ENCODE peak calls at places on chromosomes 7 and 10, in five cellular contexts. N is HCT116, E is epithelial cell of esophagus, Z is astrocyte of the spinal cord, F is neural progenitor cell. V is an unnamed sample.

GRCh38 chr10:28818645-28819036 is 141.3 kb downstream of the BAMBI start:
- DNase-seq in Z (no peak), N (no peak), E (no peak), F (no peak), V (no peak)

GRCh38 chr10:75884808-75885207 is 453.4 kb downstream of the LRMDA start:
- DNase-seq in Z (no peak), F (no peak), N (no peak), E (no peak), V (no peak)

GRCh38 chr7:55080000-55080629 is 61.3 kb downstream of the EGFR start:
- DNase-seq in N (no peak), E (no peak), F (no peak), Z (no peak), V (no peak)

GRCh38 chr10:128877936-128878335 is 589.1 kb upstream of the MGMT start:
- DNase-seq in Z (no peak), N (no peak), E (no peak), F (no peak), V (no peak)

GRCh38 chr7:143458263-143458662 is 15.0 kb downstream of the TAS2R60 start:
- DNase-seq in E (peak), N (no peak), F (no peak), Z (no peak), V (peak)

GRCh38 chr10:132493756-132494290 is 43.8 kb upstream of the INPP5A start:
- DNase-seq in F (no peak), N (no peak), Z (no peak), E (no peak), V (no peak)

GRCh38 chr7:4837814-4838625 is 23.8 kb downstream of the PAPOLB start:
- DNase-seq in N (no peak), F (peak), E (no peak), Z (no peak), V (no peak)

GRCh38 chr7:79837915-79838314 is 296.7 kb upstream of the GNAI1 start:
- DNase-seq in N (no peak), E (peak), Z (no peak), F (no peak), V (no peak)

GRCh38 chr10:43060291-43060690 is 16.6 kb upstream of the RET start:
- DNase-seq in F (no peak), E (no peak), Z (no peak), N (no peak), V (no peak)

GRCh38 chr10:62687230-62687748 is 117.2 kb upstream of the ADO start:
- DNase-seq in N (no peak), F (no peak), E (peak), Z (peak), V (no peak)

GRCh38 chr7:105581066-105581811 is at the start of gene EFCAB10:
- DNase-seq in N (peak), E (peak), Z (peak), F (peak), V (no peak)

GRCh38 chr10:110684800-110685446 is 40.8 kb downstream of the RBM20 start:
- DNase-seq in F (no peak), N (no peak), Z (peak), E (no peak), V (no peak)

GRCh38 chr10:99854860-99855259 is 72.4 kb downstream of the ABCC2 start:
- DNase-seq in N (peak), E (peak), Z (peak), F (peak), V (peak)

GRCh38 chr7:28627263-28627653 is 214.9 kb downstream of the CREB5 start:
- DNase-seq in E (no peak), Z (no peak), N (no peak), F (no peak), V (peak)

GRCh38 chr10:129761166-129761565 is 202.9 kb downstream of the EBF3 start:
- DNase-seq in N (no peak), F (no peak), E (no peak), Z (no peak), V (no peak)

GRCh38 chr10:110432084-110432483 is 65.6 kb upstream of the DUSP5 start:
- DNase-seq in N (no peak), Z (no peak), E (no peak), F (no peak), V (no peak)

GRCh38 chr7:65749039-65749438 is 123.8 kb upstream of the VKORC1L1 start:
- DNase-seq in Z (no peak), N (no peak), E (no peak), F (no peak), V (no peak)

GRCh38 chr10:48598243-48598935 is 6.5 kb downstream of the ARHGAP22 start:
- DNase-seq in Z (no peak), F (no peak), E (no peak), N (no peak), V (no peak)

GRCh38 chr10:118873080-118873737 is 118.4 kb upstream of the CACUL1 start:
- DNase-seq in Z (peak), F (no peak), E (peak), N (no peak), V (no peak)

GRCh38 chr10:110524864-110525242 is 27.1 kb downstream of the DUSP5 start:
- DNase-seq in N (no peak), E (no peak), F (no peak), Z (no peak), V (no peak)

GRCh38 chr10:75403144-75404022 is 1.8 kb upstream of the ZNF503 start:
- DNase-seq in E (peak), Z (peak), F (peak), N (no peak), V (no peak)

GRCh38 chr10:7937315-7937945 is 117.1 kb upstream of the GATA3 start:
- DNase-seq in Z (no peak), E (peak), F (no peak), N (no peak), V (no peak)

GRCh38 chr7:3754488-3755365 is 453.7 kb downstream of the SDK1 start:
- DNase-seq in F (peak), Z (peak), E (peak), N (no peak), V (peak)

GRCh38 chr10:107749235-107749634 is 584.7 kb upstream of the SORCS1 start:
- DNase-seq in E (no peak), N (no peak), Z (no peak), F (no peak), V (no peak)

GRCh38 chr10:60572511-60573194 is 183.0 kb upstream of the ANK3 start:
- DNase-seq in E (peak), Z (peak), N (no peak), F (peak), V (no peak)

GRCh38 chr7:14446829-14447228 is 455.7 kb downstream of the DGKB start:
- DNase-seq in F (no peak), E (no peak), N (no peak), Z (no peak), V (no peak)

DNA sequence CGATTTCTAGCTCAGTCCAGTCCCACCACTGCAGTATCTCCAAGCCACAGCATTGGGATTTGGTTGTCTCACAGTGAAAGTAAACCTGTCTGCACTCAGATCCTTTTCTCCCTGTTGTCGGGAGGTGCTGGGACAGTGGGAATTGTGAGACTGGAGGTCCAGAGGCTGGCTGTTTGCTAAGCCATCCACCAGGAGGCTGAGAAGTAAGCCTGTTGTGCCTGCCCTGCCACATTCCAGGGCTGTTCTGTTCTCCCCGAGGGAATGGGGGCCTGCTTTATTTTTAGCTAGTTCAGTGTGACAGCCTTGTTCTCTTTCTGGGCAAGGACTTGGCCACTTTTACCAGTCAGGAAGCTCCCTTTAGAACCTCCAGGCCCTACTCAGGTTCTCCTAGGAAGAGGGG is 54.9 kb downstream of the HK1 start:
- DNase-seq in Z (no peak), N (no peak), F (peak), E (peak), V (no peak)
- TF ChIP-seq CTCF in Z (peak), N (no peak), F (peak), E (peak), V (peak)

DNA sequence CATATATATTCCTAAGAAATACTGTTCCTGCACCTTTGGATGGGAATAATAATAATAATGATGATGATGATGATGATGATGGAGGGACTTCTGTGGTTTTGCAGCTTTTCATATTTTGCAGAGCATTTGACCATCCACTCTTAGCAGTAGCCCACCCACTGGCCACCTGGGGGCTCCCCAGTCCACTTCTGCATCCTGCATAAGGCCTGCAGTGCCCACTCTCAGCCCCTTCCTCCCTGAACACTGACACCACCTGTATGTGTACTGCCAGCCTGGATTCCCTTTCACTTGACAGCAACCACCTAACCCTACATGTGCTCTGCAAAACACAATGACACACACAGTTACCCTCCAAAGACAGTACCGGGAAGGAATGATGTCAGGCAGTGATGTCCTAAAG is 131.4 kb downstream of the ADAM12 start:
- DNase-seq in F (peak), E (no peak), Z (no peak), N (no peak), V (no peak)
- TF ChIP-seq CTCF in F (peak), E (no peak), Z (peak), N (peak), V (no peak)

GRCh38 chr7:140397784-140398750 is at the start of gene SLC37A3:
- DNase-seq in N (peak), Z (peak), F (peak), E (peak), V (no peak)
- TF ChIP-seq CTCF in N (no peak), Z (no peak), F (peak), E (no peak), V (no peak)

DNA sequence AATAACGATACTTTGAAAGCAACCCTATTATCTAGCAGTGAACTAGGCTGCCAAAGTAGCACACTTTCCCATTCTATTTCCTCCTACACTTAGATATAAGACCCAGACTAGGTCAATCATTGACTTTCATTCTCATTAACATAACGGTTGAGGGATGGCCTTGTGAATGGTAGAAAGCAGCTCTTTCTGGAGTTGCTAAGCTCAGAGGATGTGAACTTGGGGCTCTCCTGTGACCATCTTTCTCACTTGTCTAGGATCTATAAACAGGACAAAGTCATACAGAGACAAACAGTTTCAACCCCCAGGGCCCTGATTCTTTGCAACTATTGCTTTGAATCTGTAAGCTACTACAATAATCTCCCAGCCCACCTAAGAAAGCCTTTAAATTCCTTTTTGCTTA is 16.9 kb downstream of the P4HA1 start:
- DNase-seq in N (no peak), Z (no peak), F (no peak), E (no peak), V (no peak)
- TF ChIP-seq CTCF in N (no peak), Z (no peak), F (no peak), E (no peak), V (no peak)

DNA sequence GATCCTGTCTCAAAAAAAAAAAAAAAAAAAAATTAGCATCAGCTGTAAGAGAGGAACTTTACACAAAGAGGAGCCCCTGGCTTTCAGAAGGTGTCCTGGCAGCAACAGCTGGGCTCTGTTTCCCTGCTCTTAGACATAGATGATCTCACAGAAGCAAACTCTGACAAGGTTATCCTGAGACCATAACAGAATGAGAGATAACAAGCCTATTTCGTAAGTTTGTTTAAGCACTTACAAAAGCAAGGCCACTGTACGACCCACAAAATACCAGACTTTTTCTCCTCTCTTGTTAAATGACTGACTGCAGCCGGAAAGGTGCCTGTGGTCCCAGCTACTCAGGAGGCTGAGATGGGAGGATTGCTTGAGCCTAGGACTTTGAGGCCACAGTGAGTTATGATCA is 33.3 kb upstream of the OTUD1 start:
- DNase-seq in E (no peak), N (no peak), F (no peak), Z (no peak), V (no peak)
- TF ChIP-seq CTCF in E (no peak), N (no peak), F (no peak), Z (no peak), V (no peak)

GRCh38 chr10:35379226-35380137 is 43.2 kb downstream of the CCNY start:
- DNase-seq in N (no peak), Z (peak), E (peak), F (no peak), V (no peak)
- TF ChIP-seq CTCF in N (no peak), Z (peak), E (no peak), F (peak), V (no peak)